ENCODE peak calls at places on chromosomes 5 and 9, in five cellular contexts. One of them, this sample, is unnamed.
A peak's percentile ranks its signal among the peaks of the same experiment; 100 is the strongest.

GRCh38 chr9:87667164-87667738 is 58.7 kb upstream of the CTSL start:
- DNase-seq in CD8-positive, alpha-beta memory T cell: no peak
- DNase-seq in mesendoderm: peak; percentile 87
- DNase-seq in ovary: no peak
- DNase-seq in OCI-LY7: peak; percentile 56
- DNase-seq in this sample: no peak

GRCh38 chr9:104864675-104865104 is 63.3 kb downstream of the ABCA1 start:
- DNase-seq in CD8-positive, alpha-beta memory T cell: no peak
- DNase-seq in mesendoderm: no peak
- DNase-seq in ovary: no peak
- DNase-seq in OCI-LY7: no peak
- DNase-seq in this sample: no peak

GRCh38 chr5:154850255-154851062 is at the start of gene FAXDC2:
- DNase-seq in CD8-positive, alpha-beta memory T cell: no peak
- DNase-seq in mesendoderm: peak; percentile 85
- DNase-seq in ovary: peak; percentile 84
- DNase-seq in OCI-LY7: no peak
- DNase-seq in this sample: peak; percentile 69

GRCh38 chr9:30349526-30350513 is 2034.6 kb upstream of the ACO1 start:
- DNase-seq in CD8-positive, alpha-beta memory T cell: no peak
- DNase-seq in mesendoderm: no peak
- DNase-seq in ovary: no peak
- DNase-seq in OCI-LY7: no peak
- DNase-seq in this sample: no peak

GRCh38 chr5:15821506-15821905 is 321.5 kb downstream of the FBXL7 start:
- DNase-seq in CD8-positive, alpha-beta memory T cell: no peak
- DNase-seq in mesendoderm: peak; percentile 60
- DNase-seq in ovary: no peak
- DNase-seq in OCI-LY7: no peak
- DNase-seq in this sample: no peak

GRCh38 chr5:177402271-177403043 is 2.0 kb upstream of the PFN3 start:
- DNase-seq in CD8-positive, alpha-beta memory T cell: peak; percentile 29
- DNase-seq in mesendoderm: peak; percentile 92
- DNase-seq in ovary: peak; percentile 69
- DNase-seq in OCI-LY7: no peak
- DNase-seq in this sample: peak; percentile 44

GRCh38 chr9:94824913-94825619 is 98.6 kb downstream of the AOPEP start:
- DNase-seq in CD8-positive, alpha-beta memory T cell: no peak
- DNase-seq in mesendoderm: peak; percentile 49
- DNase-seq in ovary: no peak
- DNase-seq in OCI-LY7: no peak
- DNase-seq in this sample: no peak

GRCh38 chr5:177304392-177305119 is 957 bp downstream of the PRELID1 start:
- DNase-seq in CD8-positive, alpha-beta memory T cell: no peak
- DNase-seq in mesendoderm: no peak
- DNase-seq in ovary: no peak
- DNase-seq in OCI-LY7: peak; percentile 31
- DNase-seq in this sample: no peak

GRCh38 chr9:26043431-26043830 is 365.2 kb upstream of the TUSC1 start:
- DNase-seq in CD8-positive, alpha-beta memory T cell: no peak
- DNase-seq in mesendoderm: peak; percentile 74
- DNase-seq in ovary: no peak
- DNase-seq in OCI-LY7: no peak
- DNase-seq in this sample: no peak

GRCh38 chr9:130122465-130122864 is 49.7 kb upstream of the NCS1 start:
- DNase-seq in CD8-positive, alpha-beta memory T cell: no peak
- DNase-seq in mesendoderm: no peak
- DNase-seq in ovary: no peak
- DNase-seq in OCI-LY7: peak; percentile 60
- DNase-seq in this sample: no peak

GRCh38 chr5:75324791-75325190 is 12.2 kb upstream of the HMGCR start:
- DNase-seq in CD8-positive, alpha-beta memory T cell: no peak
- DNase-seq in mesendoderm: no peak
- DNase-seq in ovary: no peak
- DNase-seq in OCI-LY7: no peak
- DNase-seq in this sample: no peak

GRCh38 chr9:89864731-89865130 is 259.9 kb downstream of the GADD45G start:
- DNase-seq in CD8-positive, alpha-beta memory T cell: no peak
- DNase-seq in mesendoderm: no peak
- DNase-seq in ovary: peak; percentile 15
- DNase-seq in OCI-LY7: no peak
- DNase-seq in this sample: no peak

GRCh38 chr5:113989278-113989912 is 372.5 kb upstream of the KCNN2 start:
- DNase-seq in CD8-positive, alpha-beta memory T cell: no peak
- DNase-seq in mesendoderm: no peak
- DNase-seq in ovary: no peak
- DNase-seq in OCI-LY7: no peak
- DNase-seq in this sample: no peak

GRCh38 chr5:31393126-31393525 is 138.8 kb downstream of the DROSHA start:
- DNase-seq in CD8-positive, alpha-beta memory T cell: no peak
- DNase-seq in mesendoderm: no peak
- DNase-seq in ovary: no peak
- DNase-seq in OCI-LY7: no peak
- DNase-seq in this sample: no peak

GRCh38 chr5:172764861-172765765 is 5.9 kb downstream of the DUSP1 start:
- DNase-seq in CD8-positive, alpha-beta memory T cell: peak; percentile 94
- DNase-seq in mesendoderm: peak; percentile 99
- DNase-seq in ovary: peak; percentile 88
- DNase-seq in OCI-LY7: peak; percentile 94
- DNase-seq in this sample: peak; percentile 100

GRCh38 chr5:15690611-15691010 is 190.6 kb downstream of the FBXL7 start:
- DNase-seq in CD8-positive, alpha-beta memory T cell: no peak
- DNase-seq in mesendoderm: no peak
- DNase-seq in ovary: no peak
- DNase-seq in OCI-LY7: no peak
- DNase-seq in this sample: no peak

GRCh38 chr9:128611600-128612394 is 44.9 kb downstream of the DYNC2I2 start:
- DNase-seq in CD8-positive, alpha-beta memory T cell: no peak
- DNase-seq in mesendoderm: no peak
- DNase-seq in ovary: no peak
- DNase-seq in OCI-LY7: no peak
- DNase-seq in this sample: no peak

GRCh38 chr5:11000517-11001353 is 239.7 kb upstream of the DAP start:
- DNase-seq in CD8-positive, alpha-beta memory T cell: no peak
- DNase-seq in mesendoderm: no peak
- DNase-seq in ovary: no peak
- DNase-seq in OCI-LY7: no peak
- DNase-seq in this sample: no peak

GRCh38 chr5:33370135-33370472 is 70.7 kb upstream of the TARS1 start:
- DNase-seq in CD8-positive, alpha-beta memory T cell: no peak
- DNase-seq in mesendoderm: no peak
- DNase-seq in ovary: no peak
- DNase-seq in OCI-LY7: no peak
- DNase-seq in this sample: no peak

GRCh38 chr9:87498816-87499454 is 1.3 kb downstream of the DAPK1 start:
- DNase-seq in CD8-positive, alpha-beta memory T cell: no peak
- DNase-seq in mesendoderm: no peak
- DNase-seq in ovary: no peak
- DNase-seq in OCI-LY7: no peak
- DNase-seq in this sample: no peak

GRCh38 chr5:72597456-72597948 is 90.3 kb upstream of the ZNF366 start:
- DNase-seq in CD8-positive, alpha-beta memory T cell: no peak
- DNase-seq in mesendoderm: peak; percentile 97
- DNase-seq in ovary: no peak
- DNase-seq in OCI-LY7: no peak
- DNase-seq in this sample: peak; percentile 15

GRCh38 chr9:94156549-94157407 is 72.5 kb downstream of the PTPDC1 start:
- DNase-seq in CD8-positive, alpha-beta memory T cell: no peak
- DNase-seq in mesendoderm: no peak
- DNase-seq in ovary: peak; percentile 55
- DNase-seq in OCI-LY7: no peak
- DNase-seq in this sample: peak; percentile 90

GRCh38 chr9:134175291-134175807 is 11.0 kb upstream of the RNU6ATAC start:
- DNase-seq in CD8-positive, alpha-beta memory T cell: no peak
- DNase-seq in mesendoderm: peak; percentile 75
- DNase-seq in ovary: peak; percentile 47
- DNase-seq in OCI-LY7: peak; percentile 57
- DNase-seq in this sample: no peak

GRCh38 chr5:134749415-134749814 is 9.2 kb upstream of the DDX46 start:
- DNase-seq in CD8-positive, alpha-beta memory T cell: no peak
- DNase-seq in mesendoderm: peak; percentile 84
- DNase-seq in ovary: no peak
- DNase-seq in OCI-LY7: no peak
- DNase-seq in this sample: no peak

GRCh38 chr9:113350937-113351336 is 1.6 kb downstream of the BSPRY start:
- DNase-seq in CD8-positive, alpha-beta memory T cell: no peak
- DNase-seq in mesendoderm: no peak
- DNase-seq in ovary: no peak
- DNase-seq in OCI-LY7: peak; percentile 53
- DNase-seq in this sample: no peak
- H3K27ac ChIP-seq in CD8-positive, alpha-beta memory T cell: no peak overlapping the region
- H3K27ac ChIP-seq in mesendoderm: no peak overlapping the region
- H3K27ac ChIP-seq in ovary: no peak overlapping the region
- H3K27ac ChIP-seq in OCI-LY7: no peak overlapping the region
- H3K27ac ChIP-seq in this sample: no peak overlapping the region

DNA sequence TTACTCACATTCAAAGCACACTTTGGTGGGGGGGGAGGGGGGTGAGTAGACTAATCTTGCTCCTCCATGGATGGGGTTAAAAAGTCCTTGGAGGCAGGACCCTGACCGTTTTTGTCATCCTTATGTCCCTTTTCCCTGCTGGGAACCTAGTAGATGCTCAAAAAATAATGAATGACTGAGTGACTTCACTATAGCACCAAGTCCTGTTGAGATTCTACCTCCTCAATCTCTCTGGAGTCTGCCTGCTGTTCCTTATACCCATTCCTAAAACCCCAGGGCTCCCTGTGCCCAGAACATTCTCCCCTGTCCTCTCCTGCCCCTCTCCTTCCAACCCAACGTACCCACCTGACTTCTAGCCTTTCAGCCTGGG is 2.3 kb upstream of the CSF2 start:
- DNase-seq in CD8-positive, alpha-beta memory T cell: no peak
- DNase-seq in mesendoderm: no peak
- DNase-seq in ovary: no peak
- DNase-seq in OCI-LY7: no peak
- DNase-seq in this sample: no peak
- H3K27ac ChIP-seq in CD8-positive, alpha-beta memory T cell: no peak overlapping the region
- H3K27ac ChIP-seq in mesendoderm: no peak overlapping the region
- H3K27ac ChIP-seq in ovary: no peak overlapping the region
- H3K27ac ChIP-seq in OCI-LY7: no peak overlapping the region
- H3K27ac ChIP-seq in this sample: no peak overlapping the region

GRCh38 chr9:38443181-38443580 is 18.9 kb upstream of the IGFBPL1 start:
- DNase-seq in CD8-positive, alpha-beta memory T cell: no peak
- DNase-seq in mesendoderm: peak; percentile 47
- DNase-seq in ovary: no peak
- DNase-seq in OCI-LY7: no peak
- DNase-seq in this sample: no peak
- H3K27ac ChIP-seq in CD8-positive, alpha-beta memory T cell: no peak overlapping the region
- H3K27ac ChIP-seq in mesendoderm: no peak overlapping the region
- H3K27ac ChIP-seq in ovary: no peak overlapping the region
- H3K27ac ChIP-seq in OCI-LY7: no peak overlapping the region
- H3K27ac ChIP-seq in this sample: no peak overlapping the region

GRCh38 chr5:61332369-61332745 is 299 bp downstream of the ZSWIM6 start:
- DNase-seq in CD8-positive, alpha-beta memory T cell: peak; percentile 27
- DNase-seq in mesendoderm: peak; percentile 43
- DNase-seq in ovary: peak; percentile 74
- DNase-seq in OCI-LY7: no peak
- DNase-seq in this sample: peak; percentile 25

GRCh38 chr5:61333351-61334223 is 1.5 kb downstream of the ZSWIM6 start:
- DNase-seq in CD8-positive, alpha-beta memory T cell: peak; percentile 6
- DNase-seq in mesendoderm: peak; percentile 65
- DNase-seq in ovary: peak; percentile 65
- DNase-seq in OCI-LY7: no peak
- DNase-seq in this sample: peak; percentile 27

GRCh38 chr5:61332891-61333350 is 863 bp downstream of the ZSWIM6 start:
- DNase-seq in CD8-positive, alpha-beta memory T cell: peak; percentile 13
- DNase-seq in mesendoderm: peak; percentile 52
- DNase-seq in ovary: peak; percentile 76
- DNase-seq in OCI-LY7: no peak
- DNase-seq in this sample: no peak

GRCh38 chr5:61331407-61332368 is at the start of gene ZSWIM6:
- DNase-seq in CD8-positive, alpha-beta memory T cell: peak; percentile 99
- DNase-seq in mesendoderm: peak; percentile 99
- DNase-seq in ovary: peak; percentile 99
- DNase-seq in OCI-LY7: peak; percentile 37
- DNase-seq in this sample: peak; percentile 99

DNA sequence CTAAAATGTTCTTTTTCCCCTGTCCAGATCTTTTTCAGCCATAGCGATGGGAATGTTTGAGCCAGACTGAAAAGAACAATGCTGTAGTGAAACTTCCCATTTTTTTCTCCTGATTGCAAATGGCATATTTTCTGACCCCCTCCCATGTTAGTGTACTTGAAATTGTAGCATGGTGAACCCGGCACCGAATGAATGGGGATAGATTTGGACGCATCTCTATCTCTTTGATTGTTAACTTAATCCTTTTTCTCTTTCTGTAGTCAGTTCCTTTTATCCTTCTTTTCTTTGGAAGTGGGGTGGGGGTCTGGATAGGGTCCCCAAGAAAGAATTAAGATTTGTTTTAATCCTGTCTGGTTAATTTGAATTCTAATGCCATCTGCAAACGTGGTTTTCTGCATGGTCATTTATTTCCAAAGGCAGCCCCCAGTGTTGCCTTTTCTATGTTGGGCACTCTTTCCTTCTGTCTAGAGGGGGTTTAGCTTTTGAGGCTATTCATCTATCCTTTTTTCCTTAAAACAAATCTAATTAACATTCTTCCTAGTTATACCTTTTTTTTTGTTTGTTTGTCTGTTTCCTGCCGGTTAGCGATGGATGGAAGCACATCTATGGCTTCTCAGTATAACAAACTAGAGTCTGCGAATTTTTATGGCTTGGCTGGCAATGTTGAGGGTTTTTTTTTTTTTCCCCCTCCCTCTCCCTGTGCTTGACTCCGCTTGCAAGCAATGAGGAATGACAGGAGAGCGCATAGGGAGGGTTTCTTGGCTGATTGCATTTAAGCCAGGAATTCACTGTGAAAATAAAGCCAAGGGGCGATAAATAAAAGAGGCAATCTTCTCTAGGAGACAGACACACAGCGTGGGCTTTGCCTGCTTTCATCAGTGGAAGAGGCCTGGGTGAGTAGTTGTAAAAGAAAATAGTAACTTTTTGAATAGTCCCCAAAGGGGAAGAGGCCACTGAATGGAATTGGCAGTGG is 2.5 kb downstream of the ZSWIM6 start:
- DNase-seq in CD8-positive, alpha-beta memory T cell: no peak
- DNase-seq in mesendoderm: peak; percentile 73
- DNase-seq in ovary: no peak
- DNase-seq in OCI-LY7: no peak
- DNase-seq in this sample: no peak
- H3K27ac ChIP-seq in CD8-positive, alpha-beta memory T cell: no peak overlapping the region
- H3K27ac ChIP-seq in mesendoderm: no peak overlapping the region
- H3K27ac ChIP-seq in ovary: no peak overlapping the region
- H3K27ac ChIP-seq in OCI-LY7: no peak overlapping the region
- H3K27ac ChIP-seq in this sample: no peak overlapping the region

This sample was measured in heart right ventricle.